ENCODE peak calls at places on chromosomes 1 and 21, in seven cellular contexts. N, P, E, I, Y, K and G are unnamed samples. For H3K27me3, the result is how much of the 10 kb centered on the place peaks cover.

GRCh38 chr1:59150537-59151386 is 146.1 kb upstream of the FGGY start:
- DNase-seq in N (peak), I (no peak), E (no peak), K (no peak), Y (no peak), P (peak), G (no peak)

GRCh38 chr1:107689157-107689556 is 275.8 kb downstream of the VAV3 start:
- DNase-seq in N (no peak), I (no peak), Y (no peak), E (peak), K (no peak), P (no peak), G (no peak)

GRCh38 chr1:58515794-58516401 is 30.6 kb downstream of the OMA1 start:
- DNase-seq in K (peak), E (no peak), N (peak), I (no peak), Y (peak), P (peak), G (no peak)

GRCh38 chr1:156359973-156360372 is 9.0 kb upstream of the RHBG start:
- DNase-seq in E (peak), P (no peak), Y (no peak), N (no peak), K (peak), I (peak), G (no peak)

GRCh38 chr21:41121785-41122415 is 46.1 kb upstream of the BACE2 start:
- DNase-seq in P (peak), I (no peak), N (peak), Y (peak), K (peak), E (peak), G (no peak)

GRCh38 chr1:38222906-38223305 is 176.3 kb upstream of the POU3F1 start:
- DNase-seq in I (no peak), P (no peak), Y (no peak), E (no peak), N (no peak), K (no peak), G (no peak)

GRCh38 chr1:165434264-165434663 is 10.7 kb downstream of the RXRG start:
- DNase-seq in N (no peak), E (peak), I (no peak), K (peak), Y (no peak), P (no peak), G (no peak)

GRCh38 chr1:35298464-35298863 is 30.0 kb downstream of the ZMYM4 start:
- DNase-seq in Y (peak), E (peak), P (no peak), N (peak), I (no peak), K (peak), G (peak)

GRCh38 chr1:196155586-196155985 is 452.7 kb downstream of the KCNT2 start:
- DNase-seq in I (no peak), N (no peak), P (no peak), K (no peak), E (no peak), Y (no peak), G (no peak)

GRCh38 chr21:31186916-31187315 is 148.6 kb upstream of the KRTAP19-8 start:
- DNase-seq in Y (no peak), P (no peak), I (no peak), E (no peak), N (no peak), K (no peak), G (no peak)

GRCh38 chr1:60108223-60108622 is 34.7 kb upstream of the C1orf87 start:
- DNase-seq in P (no peak), Y (no peak), E (no peak), I (no peak), K (no peak), N (no peak), G (no peak)

GRCh38 chr1:213884402-213884801 is 103.4 kb upstream of the PROX1 start:
- DNase-seq in E (no peak), I (no peak), N (no peak), Y (no peak), K (no peak), P (no peak), G (no peak)

GRCh38 chr1:179810367-179810715 is 67.2 kb downstream of the FAM163A start:
- DNase-seq in K (no peak), N (no peak), I (peak), P (no peak), E (no peak), Y (no peak), G (no peak)

GRCh38 chr1:14713077-14713476 is 114.6 kb downstream of the KAZN start:
- DNase-seq in I (no peak), P (no peak), K (no peak), Y (no peak), N (no peak), E (no peak), G (no peak)

GRCh38 chr1:85047472-85048295 is 616 bp downstream of the MCOLN3 start:
- DNase-seq in I (peak), N (peak), P (no peak), K (peak), E (peak), Y (no peak), G (no peak)

GRCh38 chr1:75034376-75034775 is 99.8 kb upstream of the LHX8 start:
- DNase-seq in I (no peak), P (no peak), K (no peak), Y (no peak), N (no peak), E (no peak), G (no peak)

GRCh38 chr1:91829293-91830153 is 56.4 kb downstream of the TGFBR3 start:
- DNase-seq in Y (no peak), K (no peak), E (no peak), P (no peak), N (no peak), I (no peak), G (no peak)
- H3K27ac ChIP-seq in Y (no peak), K (no peak), E (no peak), P (peak), N (peak), I (peak), G (no peak)

GRCh38 chr1:206029484-206029883 is 5.8 kb upstream of the CTSE start:
- DNase-seq in Y (no peak), I (no peak), K (no peak), P (no peak), N (no peak), E (no peak), G (no peak)

GRCh38 chr1:206021796-206022365 is 1.8 kb downstream of the CTSE start:
- DNase-seq in K (no peak), I (no peak), N (no peak), Y (no peak), E (no peak), P (no peak), G (no peak)

GRCh38 chr1:206022766-206023165 is 929 bp downstream of the CTSE start:
- DNase-seq in K (no peak), I (no peak), Y (no peak), E (no peak), N (no peak), P (no peak), G (no peak)

GRCh38 chr1:206023682-206024081 is at the start of gene CTSE:
- DNase-seq in I (no peak), Y (no peak), N (no peak), K (no peak), P (no peak), E (no peak), G (no peak)

DNA sequence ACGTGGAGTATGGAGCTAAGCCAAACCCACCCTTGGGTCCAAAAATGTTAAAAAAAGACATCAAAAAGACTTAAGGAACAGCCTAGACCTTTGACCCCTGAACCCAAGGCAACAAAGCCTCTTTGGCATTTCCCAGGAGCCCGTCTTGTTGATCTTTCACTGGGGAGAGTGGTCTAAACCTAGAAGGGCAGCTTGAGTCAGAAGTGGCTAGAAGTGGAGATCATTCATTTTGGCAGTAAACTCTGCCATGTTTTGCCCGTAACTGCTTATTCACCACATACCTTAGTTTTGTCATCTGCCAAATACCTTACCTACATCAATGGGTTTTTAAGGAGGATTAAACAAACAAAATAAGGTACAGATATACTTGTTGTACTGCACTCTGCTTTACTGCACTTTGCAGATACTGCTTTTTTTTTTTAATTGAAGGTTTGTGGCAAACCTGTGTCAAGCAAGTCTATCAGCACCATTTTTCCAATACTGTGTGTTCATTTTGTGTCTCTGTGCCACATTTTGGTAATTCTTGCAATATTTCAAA is 1.7 kb upstream of the CTSE start:
- DNase-seq in I (no peak), K (no peak), P (no peak), N (no peak), E (no peak), Y (no peak), G (no peak)
- H3K27me3 ChIP-seq in I (under half), K (under half), P (under half), N (under half), E (under half), Y (under half), G (under half)

GRCh38 chr1:33337994-33338494 is 17.1 kb upstream of the A3GALT2 start:
- DNase-seq in P (no peak), I (no peak), N (no peak), K (no peak), E (no peak), Y (no peak), G (no peak)

GRCh38 chr1:33339413-33339812 is 18.5 kb upstream of the A3GALT2 start:
- DNase-seq in I (no peak), Y (no peak), E (no peak), N (no peak), P (no peak), K (peak), G (no peak)

GRCh38 chr1:33341190-33341589 is 20.3 kb upstream of the A3GALT2 start:
- DNase-seq in P (no peak), K (no peak), E (no peak), Y (no peak), I (no peak), N (no peak), G (no peak)

GRCh38 chr1:33336580-33336979 is 15.7 kb upstream of the A3GALT2 start:
- DNase-seq in N (no peak), I (peak), Y (no peak), K (no peak), E (no peak), P (no peak), G (no peak)

DNA sequence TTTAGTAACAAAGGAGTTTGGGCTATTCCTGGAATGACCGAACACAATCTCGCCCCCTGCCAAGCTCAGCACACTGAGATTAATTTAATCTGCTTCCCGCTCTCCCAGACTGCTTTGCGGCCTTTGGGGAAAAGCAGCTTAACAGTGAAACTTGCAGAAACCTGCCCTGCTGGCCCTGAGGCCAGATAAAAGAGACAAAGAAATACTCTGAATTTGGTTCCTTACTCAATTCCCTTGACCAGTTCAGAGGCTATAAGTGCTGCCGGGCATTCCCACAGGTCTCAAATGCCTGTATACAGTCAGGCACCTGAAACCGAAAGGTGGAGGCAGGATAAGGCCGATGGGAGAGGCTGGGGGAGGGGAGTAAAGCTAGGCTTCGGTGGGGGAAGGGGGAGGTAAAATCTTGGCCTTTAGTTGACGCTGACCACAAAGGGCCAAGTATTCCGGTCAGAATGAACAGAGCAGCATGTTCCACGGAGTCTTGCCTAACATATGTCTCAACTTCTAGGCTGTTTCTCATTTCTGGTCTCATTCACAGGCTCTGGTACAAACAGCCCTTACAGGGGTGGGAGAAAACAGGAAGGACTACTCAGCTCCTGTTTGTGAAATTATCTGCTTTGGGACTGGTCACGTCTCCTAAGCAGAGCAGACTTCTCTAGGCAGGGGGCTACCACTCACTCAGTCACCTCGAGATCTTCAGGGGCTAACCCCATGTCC is 17.8 kb upstream of the A3GALT2 start:
- DNase-seq in K (peak), Y (no peak), E (no peak), N (peak), I (peak), P (peak), G (no peak)
- TF ChIP-seq CTCF in K (no peak), Y (no peak), E (no peak), N (no peak), I (no peak), P (no peak), G (no peak)

DNA sequence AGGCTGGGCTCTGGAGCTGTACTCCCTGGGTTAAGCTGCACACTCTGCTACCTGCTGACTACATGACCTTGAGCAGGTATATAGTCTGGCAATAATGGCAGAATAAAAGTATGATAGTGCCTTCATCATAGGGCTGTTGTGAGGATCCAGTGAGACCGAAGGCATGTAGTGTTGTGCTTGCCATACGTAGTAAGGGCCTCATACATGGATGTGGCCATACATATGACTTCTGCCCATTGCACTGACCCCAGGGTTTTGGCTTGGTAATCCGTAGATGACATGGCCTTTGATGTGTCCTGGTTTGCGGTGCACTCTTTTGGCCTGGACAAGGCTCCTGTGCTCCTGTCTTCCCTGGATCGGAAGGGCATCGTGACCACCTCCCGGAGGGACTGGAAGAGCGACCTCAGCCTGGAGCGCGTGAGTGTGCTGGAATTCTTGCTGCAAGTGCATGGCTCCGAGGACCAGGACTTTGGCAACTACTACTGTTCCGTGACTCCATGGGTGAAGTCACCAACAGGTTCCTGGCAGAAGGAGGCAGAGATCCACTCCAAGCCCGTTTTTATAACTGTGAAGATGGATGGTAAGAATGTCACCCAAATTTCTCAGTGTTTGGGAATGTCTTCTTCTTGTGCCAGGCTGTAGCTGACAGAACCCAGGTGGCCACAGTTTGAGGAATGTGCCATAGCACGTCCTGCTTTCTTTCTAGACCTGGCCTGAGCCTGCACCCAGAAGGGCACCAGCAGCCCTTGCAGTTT is 17.0 kb upstream of the CD101 start:
- DNase-seq in Y (no peak), K (no peak), E (no peak), N (no peak), P (no peak), I (no peak), G (no peak)
- H3K27ac ChIP-seq in Y (no peak), K (no peak), E (no peak), N (no peak), P (no peak), I (no peak), G (no peak)

GRCh38 chr1:154837679-154838171 is 32.4 kb downstream of the KCNN3 start:
- DNase-seq in E (no peak), Y (no peak), P (no peak), I (peak), K (no peak), N (no peak), G (no peak)

GRCh38 chr1:154838473-154838872 is 31.6 kb downstream of the KCNN3 start:
- DNase-seq in K (no peak), P (no peak), E (no peak), N (no peak), I (no peak), Y (no peak), G (no peak)

GRCh38 chr1:154838988-154839387 is 31.1 kb downstream of the KCNN3 start:
- DNase-seq in Y (no peak), P (no peak), K (no peak), N (no peak), E (no peak), I (no peak), G (no peak)

GRCh38 chr1:154835531-154836285 is 34.4 kb downstream of the KCNN3 start:
- DNase-seq in Y (no peak), N (no peak), P (no peak), K (no peak), I (no peak), E (no peak), G (no peak)

DNA sequence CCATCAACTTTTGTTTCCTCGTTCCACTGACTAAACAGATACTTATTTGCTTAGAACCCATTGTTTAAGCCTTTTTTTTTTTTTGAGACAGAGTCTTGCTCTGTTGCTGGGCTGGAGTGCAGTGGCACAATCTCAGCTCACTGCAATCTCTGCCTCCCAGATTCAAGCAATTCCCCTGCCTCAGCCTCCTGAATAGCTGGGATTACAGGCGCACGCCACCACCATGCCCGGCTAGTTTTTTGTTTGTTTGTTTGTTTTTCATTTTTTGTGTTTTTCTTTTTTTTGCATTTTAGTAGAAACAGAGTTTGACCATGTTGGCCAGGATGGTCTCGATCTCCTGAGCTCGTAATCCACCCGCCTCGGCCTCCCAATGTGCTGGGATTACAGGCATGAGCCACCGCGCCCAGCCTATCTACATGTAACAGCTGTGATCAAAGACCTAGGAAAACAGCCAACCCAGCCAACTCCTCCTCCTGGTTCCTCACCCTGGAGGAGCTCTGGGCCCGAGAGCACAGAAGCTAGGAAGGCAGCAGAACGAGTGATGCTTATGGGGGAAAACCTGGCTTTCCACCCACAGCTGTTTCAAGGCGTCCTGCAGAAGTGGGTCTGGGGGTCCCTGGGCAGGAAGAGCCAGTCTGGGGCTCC is 32.9 kb downstream of the KCNN3 start:
- DNase-seq in I (no peak), P (no peak), E (no peak), Y (no peak), N (no peak), K (no peak), G (no peak)
- H3K27me3 ChIP-seq in I (under half), P (under half), E (under half), Y (under half), N (under half), K (under half), G (under half)

DNA sequence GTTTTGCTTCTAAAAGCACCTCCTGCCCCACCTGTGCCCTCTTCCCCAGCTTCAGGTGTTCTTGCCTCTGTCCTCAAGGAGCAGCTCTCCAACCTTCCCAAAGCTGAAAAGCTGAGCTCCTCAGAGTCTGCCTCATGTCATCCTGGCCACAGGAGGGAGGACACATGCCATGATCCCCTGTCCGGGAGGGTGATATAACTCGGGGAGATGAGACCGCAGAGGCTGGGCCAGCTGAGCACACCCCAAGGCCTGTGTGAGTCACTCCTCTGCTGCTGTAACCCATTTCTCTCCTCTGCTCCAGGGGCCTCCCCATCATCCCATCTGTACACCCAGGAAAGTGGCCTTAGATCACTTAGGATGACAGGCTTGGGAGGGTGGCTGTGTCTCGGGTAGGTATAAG is 49.8 kb downstream of the EPHB2 start:
- DNase-seq in N (no peak), I (no peak), E (no peak), Y (no peak), P (no peak), K (no peak), G (no peak)
- TF ChIP-seq CTCF in N (no peak), I (no peak), E (no peak), Y (no peak), P (no peak), K (no peak), G (no peak)

GRCh38 chr1:30627994-30628393 is 95.4 kb downstream of the MATN1 start:
- DNase-seq in Y (no peak), P (no peak), K (no peak), E (no peak), N (no peak), I (no peak), G (no peak)
- H3K27ac ChIP-seq in Y (no peak), P (no peak), K (no peak), E (no peak), N (no peak), I (no peak), G (no peak)

GRCh38 chr1:229433364-229434004 is 410 bp downstream of the ACTA1 start:
- DNase-seq in K (no peak), N (no peak), E (no peak), I (no peak), Y (no peak), P (no peak), G (no peak)
- H3K27me3 ChIP-seq in K (half or more), N (under half), E (under half), I (half or more), Y (half or more), P (half or more), G (under half)

DNA sequence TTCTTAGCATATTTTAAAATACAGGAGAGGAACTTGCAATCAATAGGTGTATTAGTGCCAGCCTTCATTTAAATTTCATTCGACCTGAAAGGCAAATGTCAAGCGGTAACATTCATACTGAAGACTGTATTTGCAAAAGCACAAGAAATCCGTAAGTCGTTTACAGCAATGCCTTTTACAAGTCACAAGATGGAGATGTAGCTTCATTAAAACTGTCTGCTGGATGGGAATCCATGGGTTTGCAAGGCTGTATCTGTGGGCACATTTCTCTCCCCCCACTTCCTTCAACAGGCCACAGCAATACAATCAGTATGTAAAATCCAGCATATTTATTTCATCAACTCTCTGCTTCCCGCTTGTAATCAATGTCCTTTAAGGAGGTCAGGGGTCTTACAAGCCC is 147.1 kb downstream of the SLC45A1 start:
- DNase-seq in I (no peak), N (no peak), E (no peak), K (no peak), Y (no peak), P (no peak), G (no peak)
- TF ChIP-seq CTCF in I (no peak), N (no peak), E (peak), K (peak), Y (no peak), P (peak), G (no peak)